ENCODE peak calls at places on chromosomes 7 and 10, in six cellular contexts. R, S, X, E, U and K are unnamed samples.

GRCh38 chr7:114086491-114086905 is 167.7 kb upstream of the PPP1R3A start:
- DNase-seq in X (no peak), E (no peak), S (no peak), R (no peak), U (no peak), K (no peak)

GRCh38 chr7:128350708-128351295 is 7.1 kb upstream of the RBM28 start:
- DNase-seq in S (peak), E (no peak), U (no peak), X (no peak), R (no peak), K (no peak)

GRCh38 chr7:102098986-102099385 is 187.7 kb upstream of the SH2B2 start:
- DNase-seq in X (no peak), S (no peak), R (no peak), E (no peak), U (no peak), K (no peak)

GRCh38 chr10:63498665-63499064 is 22.5 kb upstream of the REEP3 start:
- DNase-seq in E (no peak), S (no peak), U (no peak), X (no peak), R (no peak), K (no peak)

GRCh38 chr7:143068446-143068845 is 16.3 kb downstream of the OR6V1 start:
- DNase-seq in E (no peak), R (no peak), S (no peak), U (no peak), X (no peak), K (no peak)

GRCh38 chr10:124429576-124429975 is 10.9 kb upstream of the OAT start:
- DNase-seq in E (no peak), X (no peak), S (no peak), R (no peak), U (peak), K (no peak)

GRCh38 chr10:116798859-116799258 is 50.4 kb upstream of the ENO4 start:
- DNase-seq in E (no peak), R (no peak), U (no peak), S (no peak), X (no peak), K (no peak)

GRCh38 chr10:118800920-118801319 is 46.1 kb upstream of the CACUL1 start:
- DNase-seq in X (no peak), E (no peak), U (peak), R (no peak), S (peak), K (no peak)

GRCh38 chr10:43045631-43046287 is 31.1 kb upstream of the RET start:
- DNase-seq in R (no peak), X (no peak), E (no peak), S (peak), U (no peak), K (no peak)

GRCh38 chr7:25179325-25179724 is 49.0 kb downstream of the NPVF start:
- DNase-seq in R (no peak), E (no peak), S (no peak), X (no peak), U (no peak), K (no peak)

GRCh38 chr10:72096115-72097000 is 8.0 kb upstream of the SPOCK2 start:
- DNase-seq in R (no peak), X (no peak), U (peak), E (no peak), S (no peak), K (no peak)

GRCh38 chr7:30912986-30913671 is 1.5 kb downstream of the AQP1 start:
- DNase-seq in U (no peak), E (no peak), R (no peak), X (no peak), S (peak), K (no peak)

GRCh38 chr10:86283466-86284287 is 82.9 kb downstream of the GRID1 start:
- DNase-seq in S (peak), X (no peak), E (no peak), U (no peak), R (no peak), K (no peak)

GRCh38 chr10:58023341-58024073 is 244.2 kb downstream of the IPMK start:
- DNase-seq in X (no peak), R (no peak), U (peak), E (no peak), S (no peak), K (no peak)

GRCh38 chr7:90708841-90709317 is 112.8 kb downstream of the CDK14 start:
- DNase-seq in R (no peak), S (no peak), E (no peak), X (peak), U (peak), K (no peak)

GRCh38 chr10:17453377-17454091 is 861 bp downstream of the ST8SIA6 start:
- DNase-seq in U (no peak), X (no peak), E (peak), S (peak), R (peak), K (no peak)

GRCh38 chr10:62454696-62455451 is 80.7 kb downstream of the ZNF365 start:
- DNase-seq in S (no peak), X (no peak), R (no peak), U (no peak), E (no peak), K (no peak)

GRCh38 chr10:104256335-104257080 is 1.8 kb downstream of the GSTO1 start:
- DNase-seq in S (peak), U (peak), E (no peak), R (no peak), X (no peak), K (no peak)

GRCh38 chr10:104253576-104254410 is 899 bp upstream of the GSTO1 start:
- DNase-seq in R (no peak), S (no peak), E (no peak), U (peak), X (no peak), K (no peak)

GRCh38 chr10:104254493-104255243 is at the start of gene GSTO1:
- DNase-seq in X (peak), R (no peak), E (peak), S (peak), U (peak), K (peak)

GRCh38 chr10:104257235-104257634 is 2.5 kb downstream of the GSTO1 start:
- DNase-seq in S (no peak), X (no peak), E (no peak), U (no peak), R (no peak), K (no peak)

GRCh38 chr10:104255244-104255981 is 721 bp downstream of the GSTO1 start:
- DNase-seq in X (no peak), E (no peak), R (no peak), U (peak), S (peak), K (no peak)
- TF ChIP-seq POLR2AphosphoS5 in X (no peak), E (no peak), R (no peak), U (peak), S (peak), K (no peak)

GRCh38 chr7:32941181-32941995 is 15.9 kb upstream of the FKBP9 start:
- DNase-seq in X (no peak), U (peak), E (no peak), R (no peak), S (no peak), K (no peak)
- TF ChIP-seq TAF1 in X (no peak), U (no peak), E (no peak), R (no peak), S (no peak), K (no peak)

GRCh38 chr7:74289660-74290589 is 718 bp downstream of the CLIP2 start:
- DNase-seq in S (peak), X (no peak), U (no peak), E (no peak), R (no peak), K (peak)
- TF ChIP-seq POLR2AphosphoS5 in S (no peak), X (no peak), U (no peak), E (no peak), R (no peak), K (no peak)

DNA sequence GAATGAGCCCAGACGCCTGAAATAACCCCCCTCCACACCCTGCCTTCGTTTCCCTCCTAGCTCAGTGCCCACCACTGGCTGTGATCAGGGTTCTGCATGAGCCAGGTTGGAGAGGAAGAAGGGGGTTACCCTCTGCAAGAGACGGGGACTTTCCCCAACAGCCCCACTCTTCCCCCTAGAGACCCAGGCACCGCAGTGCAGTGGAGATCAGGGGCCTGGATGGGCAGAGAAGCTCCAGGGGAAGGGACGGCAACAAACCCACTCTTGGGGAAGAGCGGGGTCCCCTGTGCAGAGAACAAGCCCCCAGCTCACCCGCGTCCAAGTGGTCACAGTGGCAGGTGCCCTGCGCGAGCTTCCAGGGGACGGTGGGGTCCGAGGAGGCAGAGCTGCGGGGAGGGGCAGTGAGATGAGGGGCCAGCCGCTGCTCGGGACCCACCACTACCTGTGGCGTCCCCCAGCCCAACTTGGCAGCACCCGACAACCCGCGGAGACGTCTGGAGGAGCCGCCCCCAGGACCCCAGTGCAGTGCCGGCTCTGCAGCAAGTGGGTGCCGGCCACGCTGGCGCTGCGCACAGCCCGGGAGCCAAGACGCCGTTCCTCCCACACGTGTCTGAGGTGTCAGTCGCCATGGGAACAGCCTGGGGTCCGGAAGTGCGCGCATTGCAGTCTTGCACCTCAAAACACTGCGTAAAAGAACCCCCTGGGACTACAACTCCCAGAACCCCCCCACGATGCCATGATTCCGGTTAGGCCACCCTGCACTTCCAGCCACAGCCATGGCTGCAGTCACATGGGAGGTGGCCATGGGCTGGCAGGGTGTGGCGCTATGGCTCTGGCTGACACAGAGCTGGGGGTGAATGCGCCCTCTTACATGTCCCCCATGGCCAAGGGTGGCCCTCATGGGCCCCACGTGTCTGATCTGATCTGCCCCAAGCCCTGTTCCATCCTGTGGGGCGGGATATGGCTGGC is 45.8 kb upstream of the WIPI2 start:
- DNase-seq in U (no peak), R (no peak), E (peak), X (peak), S (peak), K (peak)
- TF ChIP-seq TAF1 in U (no peak), R (no peak), E (no peak), X (peak), S (no peak), K (no peak)